ENCODE peak calls at places on chromosomes 6 and 20, in seven cellular contexts. K is prostate gland, J is uterus, Q is IMR-90, Y is endothelial cell of umbilical vein, S is esophagus muscularis mucosa, T is Peyer's patch. G is an unnamed sample.

GRCh38 chr6:165729307-165729936 is 66.4 kb upstream of the PDE10A start:
- DNase-seq in Q (peak; percentile 10), T (no peak), S (no peak), J (no peak), K (no peak), Y (peak; percentile 40), G (no peak)

GRCh38 chr6:161569071-161569470 is 295.2 kb upstream of the AGPAT4 start:
- DNase-seq in Y (no peak), Q (no peak), T (no peak), K (no peak), S (no peak), J (no peak), G (no peak)

GRCh38 chr6:15538766-15539165 is 124.1 kb downstream of the DTNBP1 start:
- DNase-seq in T (no peak), K (no peak), J (no peak), S (no peak), Y (no peak), Q (no peak), G (no peak)

GRCh38 chr20:61803416-61803902 is 262.2 kb downstream of the TAF4 start:
- DNase-seq in S (no peak), Y (no peak), T (no peak), J (no peak), Q (no peak), K (no peak), G (no peak)

GRCh38 chr20:9130407-9130995 is 61.6 kb downstream of the PLCB4 start:
- DNase-seq in Y (peak; percentile 15), T (no peak), J (no peak), K (no peak), S (no peak), Q (peak; percentile 44), G (no peak)

GRCh38 chr6:168132531-168133184 is 53.6 kb upstream of the FRMD1 start:
- DNase-seq in S (peak; percentile 92), K (peak; percentile 58), T (peak; percentile 61), Q (peak; percentile 80), Y (peak; percentile 25), J (peak; percentile 57), G (peak; percentile 75)

GRCh38 chr6:21850682-21851081 is 257.1 kb downstream of the SOX4 start:
- DNase-seq in S (no peak), T (no peak), J (no peak), K (no peak), Y (no peak), Q (no peak), G (no peak)

GRCh38 chr20:61585764-61586163 is 333.7 kb downstream of the CDH4 start:
- DNase-seq in K (no peak), J (no peak), T (no peak), Q (no peak), Y (no peak), S (no peak), G (peak; percentile 1)

DNA sequence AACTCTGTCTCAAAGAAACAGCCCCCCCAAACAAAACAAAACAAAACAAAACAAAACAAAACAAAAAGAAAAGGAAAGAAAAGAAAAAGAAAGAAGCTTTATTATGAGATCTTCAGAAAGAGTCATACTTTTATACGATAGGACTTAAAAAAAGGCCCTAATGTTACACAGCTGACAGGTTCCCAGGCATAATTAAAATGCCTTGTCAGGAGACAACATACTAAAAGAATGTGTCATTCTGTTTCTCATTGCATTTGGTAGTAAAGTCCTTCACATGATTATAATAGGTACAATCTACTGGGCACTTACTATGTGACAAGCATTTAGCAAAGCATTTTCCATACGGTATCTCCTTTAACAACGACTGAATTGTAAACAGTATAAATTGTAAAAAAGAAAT is 36.4 kb upstream of the RPN2 start:
- DNase-seq in Q (peak; percentile 6), Y (no peak), T (no peak), S (no peak), J (no peak), K (no peak), G (no peak)
- H3K27ac ChIP-seq in Q (no peak overlapping the region), Y (no peak overlapping the region), T (no peak overlapping the region), S (no peak overlapping the region), J (no peak overlapping the region), K (no peak overlapping the region), G (no peak overlapping the region)

DNA sequence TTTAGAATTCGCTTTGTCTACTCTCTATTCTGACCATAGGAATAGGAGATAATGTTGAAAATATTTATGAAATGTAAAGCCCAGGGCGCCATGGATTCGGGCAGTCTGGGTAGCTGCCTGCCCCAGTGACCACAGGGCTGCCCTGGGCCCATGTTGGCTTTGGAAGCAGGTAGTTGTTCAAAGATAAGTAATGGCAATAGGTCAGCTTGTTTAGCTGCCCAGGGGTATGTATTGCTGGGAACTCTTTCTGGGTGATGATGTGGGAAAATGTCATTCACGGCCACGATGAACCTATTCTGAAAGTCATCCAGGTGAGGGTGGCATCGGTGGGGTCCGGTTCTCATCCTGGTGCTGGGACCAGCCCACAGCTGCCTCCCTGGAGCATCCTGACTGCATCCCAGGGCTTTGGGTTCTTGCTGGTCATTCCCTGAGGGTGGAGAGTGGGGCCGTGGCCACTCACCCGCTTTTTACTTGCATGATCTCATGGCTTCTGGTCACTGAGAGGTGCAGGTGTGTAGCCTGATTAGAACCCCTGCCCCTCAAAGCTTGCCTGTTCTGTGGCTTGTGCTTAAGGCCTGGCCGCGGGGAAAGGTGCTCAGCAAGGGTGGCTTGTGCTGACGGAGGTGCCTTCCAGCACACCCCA is 102.8 kb downstream of the ERMARD start:
- DNase-seq in T (no peak), Y (no peak), Q (no peak), S (peak; percentile 72), K (no peak), J (no peak), G (peak; percentile 33)
- H3K9me3 ChIP-seq in T (peaks cover 12% of the 10 kb centered on the region), Y (no peaks in the 10 kb centered on the region), Q (peaks cover 35% of the 10 kb centered on the region), S (peaks cover 9% of the 10 kb centered on the region), K (no peaks in the 10 kb centered on the region), J (no peaks in the 10 kb centered on the region), G (no peaks in the 10 kb centered on the region)

GRCh38 chr20:14832630-14833029 is 495.2 kb upstream of the FLRT3 start:
- DNase-seq in K (no peak), Q (no peak), T (no peak), Y (no peak), J (no peak), S (no peak), G (no peak)
- TF ChIP-seq POLR2A in K (no peak), Q (no peak), T (no peak), Y (no peak), J (no peak), S (no peak), G (no peak)

DNA sequence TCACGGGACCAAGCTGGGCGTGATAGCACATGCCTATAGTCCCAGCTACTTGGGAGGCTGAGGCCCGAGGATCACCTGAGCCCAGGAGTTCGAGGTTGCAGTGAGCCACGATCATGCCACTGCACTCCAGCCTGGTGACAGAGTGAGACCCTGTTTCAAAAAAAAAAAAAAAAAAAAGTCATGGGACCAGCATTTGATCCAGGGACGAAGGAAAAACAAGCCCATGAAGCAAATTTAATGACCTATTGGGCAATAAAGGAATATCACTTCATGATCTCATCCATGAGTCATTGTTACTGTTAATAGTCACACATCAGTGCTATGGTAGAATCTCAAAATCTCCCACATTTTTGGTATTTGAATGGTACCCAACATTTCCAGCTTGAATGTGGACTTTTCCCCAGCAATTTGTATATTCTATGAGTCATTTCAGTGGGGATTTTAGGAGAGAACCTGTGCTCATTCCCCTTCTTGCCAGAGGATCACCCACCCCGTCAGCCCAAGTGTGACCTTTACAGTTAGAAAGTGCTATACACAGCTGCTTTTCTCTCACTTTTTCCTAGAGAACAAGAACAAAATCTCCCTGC is 8.5 kb upstream of the SOD2 start:
- DNase-seq in S (no peak), Q (peak; percentile 97), K (no peak), T (no peak), J (peak; percentile 63), Y (peak; percentile 42), G (no peak)
- H3K27ac ChIP-seq in S (peak overlapping the region; percentile 76), Q (peak overlapping the region; percentile 93), K (peak overlapping the region; percentile 16), T (peak overlapping the region; percentile 60), J (peak overlapping the region; percentile 81), Y (no peak overlapping the region), G (peak overlapping the region; percentile 27)

GRCh38 chr6:86586195-86586594 is 351.1 kb upstream of the HTR1E start:
- DNase-seq in S (no peak), K (no peak), T (no peak), Y (no peak), Q (no peak), J (no peak), G (no peak)

DNA sequence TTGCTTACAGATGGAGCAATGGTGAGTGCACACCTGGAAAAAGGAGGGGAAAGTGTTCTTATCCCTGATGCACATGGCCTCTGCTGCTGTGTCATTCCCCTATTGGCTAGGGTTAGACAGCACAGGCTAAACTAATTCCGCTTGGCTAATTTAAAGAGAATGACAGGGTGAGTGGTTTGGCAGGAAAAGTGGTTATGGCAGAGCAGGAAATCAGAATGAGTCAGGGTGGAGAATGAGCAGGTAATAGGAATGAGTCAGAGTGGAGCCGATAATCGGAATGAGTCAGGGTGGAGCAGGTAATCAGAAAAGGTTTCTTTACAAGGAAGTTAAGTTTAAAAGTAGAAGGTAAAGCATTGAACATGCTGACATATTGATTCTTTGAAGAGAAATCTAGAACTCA is 355.5 kb upstream of the HTR1E start:
- DNase-seq in T (no peak), Y (no peak), K (no peak), Q (no peak), S (no peak), J (no peak), G (no peak)
- H3K9me3 ChIP-seq in T (peaks cover 6% of the 10 kb centered on the region), Y (peaks cover 2% of the 10 kb centered on the region), K (no peaks in the 10 kb centered on the region), Q (peaks cover 14% of the 10 kb centered on the region), S (peaks cover 9% of the 10 kb centered on the region), J (no peaks in the 10 kb centered on the region), G (no peaks in the 10 kb centered on the region)

DNA sequence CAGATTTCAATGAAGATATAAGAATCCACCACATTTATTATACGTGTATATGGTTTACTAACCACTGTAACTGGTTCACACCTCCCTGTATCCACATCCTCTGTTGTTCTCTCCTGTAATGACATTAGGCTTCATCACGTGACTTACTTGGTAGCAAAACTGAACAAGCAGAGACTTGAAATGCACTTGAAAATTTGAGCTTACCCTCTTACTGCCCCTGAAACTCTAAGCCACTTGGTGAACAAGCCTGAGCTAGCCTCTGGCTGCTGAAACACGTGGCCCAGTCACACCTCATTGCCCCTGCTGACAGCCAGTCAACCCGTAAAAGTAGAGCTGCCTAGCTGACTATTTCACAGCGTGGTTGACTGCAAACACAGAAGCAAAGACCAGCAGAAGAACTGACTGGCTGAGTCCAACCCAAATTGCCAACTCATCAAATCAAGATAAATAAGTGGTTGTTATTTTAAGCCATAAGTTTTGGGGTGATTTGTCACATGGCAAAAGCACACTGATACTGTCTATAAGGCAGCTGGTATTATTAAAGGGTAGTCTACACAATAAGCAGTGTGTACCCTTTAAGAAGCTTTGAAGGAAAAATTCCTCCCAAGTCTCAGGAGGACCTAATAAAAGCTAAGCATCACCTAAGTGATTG is 109.0 kb downstream of the RALGAPA2 start:
- DNase-seq in J (no peak), K (peak; percentile 54), Q (no peak), T (no peak), S (no peak), Y (no peak), G (no peak)
- TF ChIP-seq POLR2A in J (no peak), K (no peak), Q (no peak), T (no peak), S (no peak), Y (no peak), G (no peak)